ENCODE peak calls at places on chromosomes 6 and 20, in seven cellular contexts. One of them, this sample, is unnamed.

GRCh38 chr20:46031701-46032254 is 2.8 kb downstream of the SLC12A5 start:
- DNase-seq in stomach: peak; percentile 39
- DNase-seq in spleen: no peak
- DNase-seq in NB4: peak; percentile 61
- DNase-seq in adrenal gland: no peak
- DNase-seq in HCT116: no peak
- DNase-seq in transverse colon: no peak
- DNase-seq in this sample: no peak

GRCh38 chr6:44788387-44788981 is 401.0 kb downstream of the CDC5L start:
- DNase-seq in stomach: no peak
- DNase-seq in spleen: no peak
- DNase-seq in NB4: no peak
- DNase-seq in adrenal gland: no peak
- DNase-seq in HCT116: no peak
- DNase-seq in transverse colon: no peak
- DNase-seq in this sample: no peak

GRCh38 chr20:3046677-3047462 is 1.0 kb downstream of the MRPS26 start:
- DNase-seq in stomach: peak; percentile 33
- DNase-seq in spleen: no peak
- DNase-seq in NB4: no peak
- DNase-seq in adrenal gland: no peak
- DNase-seq in HCT116: peak; percentile 34
- DNase-seq in transverse colon: no peak
- DNase-seq in this sample: no peak

GRCh38 chr6:20778917-20779316 is 244.7 kb downstream of the CDKAL1 start:
- DNase-seq in stomach: no peak
- DNase-seq in spleen: no peak
- DNase-seq in NB4: no peak
- DNase-seq in adrenal gland: no peak
- DNase-seq in HCT116: no peak
- DNase-seq in transverse colon: no peak
- DNase-seq in this sample: no peak

GRCh38 chr6:13395272-13396237 is 67.2 kb upstream of the TBC1D7 start:
- DNase-seq in stomach: peak; percentile 92
- DNase-seq in spleen: no peak
- DNase-seq in NB4: peak; percentile 90
- DNase-seq in adrenal gland: peak; percentile 88
- DNase-seq in HCT116: no peak
- DNase-seq in transverse colon: peak; percentile 81
- DNase-seq in this sample: peak; percentile 99

GRCh38 chr20:10654630-10655029 is 19.2 kb downstream of the JAG1 start:
- DNase-seq in stomach: peak; percentile 46
- DNase-seq in spleen: no peak
- DNase-seq in NB4: no peak
- DNase-seq in adrenal gland: no peak
- DNase-seq in HCT116: no peak
- DNase-seq in transverse colon: peak; percentile 47
- DNase-seq in this sample: no peak

GRCh38 chr6:30396833-30397479 is 52.0 kb downstream of the RPP21 start:
- DNase-seq in stomach: peak; percentile 88
- DNase-seq in spleen: peak; percentile 96
- DNase-seq in NB4: peak; percentile 76
- DNase-seq in adrenal gland: peak; percentile 74
- DNase-seq in HCT116: peak; percentile 51
- DNase-seq in transverse colon: peak; percentile 83
- DNase-seq in this sample: peak; percentile 70

GRCh38 chr6:167130712-167131684 is 8.1 kb downstream of the CCR6 start:
- DNase-seq in stomach: no peak
- DNase-seq in spleen: no peak
- DNase-seq in NB4: no peak
- DNase-seq in adrenal gland: no peak
- DNase-seq in HCT116: no peak
- DNase-seq in transverse colon: no peak
- DNase-seq in this sample: no peak

GRCh38 chr6:157223021-157223430 is 100.3 kb downstream of the TMEM242 start:
- DNase-seq in stomach: no peak
- DNase-seq in spleen: peak; percentile 79
- DNase-seq in NB4: peak; percentile 95
- DNase-seq in adrenal gland: no peak
- DNase-seq in HCT116: no peak
- DNase-seq in transverse colon: no peak
- DNase-seq in this sample: no peak

GRCh38 chr6:39934060-39934757 is at the start of gene MOCS1:
- DNase-seq in stomach: peak; percentile 84
- DNase-seq in spleen: peak; percentile 88
- DNase-seq in NB4: no peak
- DNase-seq in adrenal gland: peak; percentile 86
- DNase-seq in HCT116: peak; percentile 32
- DNase-seq in transverse colon: peak; percentile 86
- DNase-seq in this sample: no peak

GRCh38 chr6:141203902-141204575 is 928.7 kb upstream of the GJE1 start:
- DNase-seq in stomach: no peak
- DNase-seq in spleen: no peak
- DNase-seq in NB4: no peak
- DNase-seq in adrenal gland: no peak
- DNase-seq in HCT116: no peak
- DNase-seq in transverse colon: no peak
- DNase-seq in this sample: no peak

GRCh38 chr6:89313006-89313405 is 2.1 kb downstream of the GABRR2 start:
- DNase-seq in stomach: no peak
- DNase-seq in spleen: no peak
- DNase-seq in NB4: no peak
- DNase-seq in adrenal gland: peak; percentile 54
- DNase-seq in HCT116: no peak
- DNase-seq in transverse colon: no peak
- DNase-seq in this sample: no peak

GRCh38 chr6:56760842-56761241 is 118.2 kb upstream of the DST start:
- DNase-seq in stomach: no peak
- DNase-seq in spleen: no peak
- DNase-seq in NB4: peak; percentile 21
- DNase-seq in adrenal gland: no peak
- DNase-seq in HCT116: no peak
- DNase-seq in transverse colon: no peak
- DNase-seq in this sample: no peak

GRCh38 chr20:21376631-21377030 is 20.7 kb downstream of the NKX2-4 start:
- DNase-seq in stomach: no peak
- DNase-seq in spleen: no peak
- DNase-seq in NB4: no peak
- DNase-seq in adrenal gland: no peak
- DNase-seq in HCT116: no peak
- DNase-seq in transverse colon: no peak
- DNase-seq in this sample: no peak

GRCh38 chr6:73610444-73611275 is 43.1 kb downstream of the SLC17A5 start:
- DNase-seq in stomach: no peak
- DNase-seq in spleen: no peak
- DNase-seq in NB4: peak; percentile 55
- DNase-seq in adrenal gland: no peak
- DNase-seq in HCT116: peak; percentile 18
- DNase-seq in transverse colon: no peak
- DNase-seq in this sample: peak; percentile 73

GRCh38 chr20:63060057-63060991 is 53.6 kb upstream of the BHLHE23 start:
- DNase-seq in stomach: no peak
- DNase-seq in spleen: peak; percentile 58
- DNase-seq in NB4: no peak
- DNase-seq in adrenal gland: peak; percentile 31
- DNase-seq in HCT116: no peak
- DNase-seq in transverse colon: no peak
- DNase-seq in this sample: no peak

GRCh38 chr6:148491638-148492210 is 149.1 kb downstream of the SASH1 start:
- DNase-seq in stomach: no peak
- DNase-seq in spleen: no peak
- DNase-seq in NB4: no peak
- DNase-seq in adrenal gland: no peak
- DNase-seq in HCT116: no peak
- DNase-seq in transverse colon: no peak
- DNase-seq in this sample: no peak

GRCh38 chr20:23655551-23656211 is 17.9 kb upstream of the CST3 start:
- DNase-seq in stomach: no peak
- DNase-seq in spleen: peak; percentile 88
- DNase-seq in NB4: peak; percentile 62
- DNase-seq in adrenal gland: peak; percentile 74
- DNase-seq in HCT116: no peak
- DNase-seq in transverse colon: peak; percentile 36
- DNase-seq in this sample: no peak

GRCh38 chr6:9621276-9621675 is 793.6 kb downstream of the TFAP2A start:
- DNase-seq in stomach: no peak
- DNase-seq in spleen: no peak
- DNase-seq in NB4: no peak
- DNase-seq in adrenal gland: no peak
- DNase-seq in HCT116: no peak
- DNase-seq in transverse colon: no peak
- DNase-seq in this sample: no peak

GRCh38 chr6:158819213-158819976 is at the start of gene EZR:
- DNase-seq in stomach: peak; percentile 86
- DNase-seq in spleen: peak; percentile 96
- DNase-seq in NB4: peak; percentile 94
- DNase-seq in adrenal gland: peak; percentile 77
- DNase-seq in HCT116: peak; percentile 73
- DNase-seq in transverse colon: peak; percentile 90
- DNase-seq in this sample: peak; percentile 77
- TF ChIP-seq POLR2A in stomach: no peak
- TF ChIP-seq POLR2A in spleen: peak; percentile 70
- TF ChIP-seq POLR2A in NB4: peak; percentile 90
- TF ChIP-seq POLR2A in adrenal gland: no peak
- TF ChIP-seq POLR2A in HCT116: peak; percentile 80
- TF ChIP-seq POLR2A in transverse colon: peak; percentile 81
- TF ChIP-seq POLR2A in this sample: peak; percentile 66

GRCh38 chr20:49280463-49281058 is 2.7 kb upstream of the ZNFX1 start:
- DNase-seq in stomach: no peak
- DNase-seq in spleen: no peak
- DNase-seq in NB4: peak; percentile 32
- DNase-seq in adrenal gland: no peak
- DNase-seq in HCT116: no peak
- DNase-seq in transverse colon: no peak
- DNase-seq in this sample: no peak
- TF ChIP-seq POLR2A in stomach: no peak
- TF ChIP-seq POLR2A in spleen: no peak
- TF ChIP-seq POLR2A in NB4: no peak
- TF ChIP-seq POLR2A in adrenal gland: no peak
- TF ChIP-seq POLR2A in HCT116: no peak
- TF ChIP-seq POLR2A in transverse colon: no peak
- TF ChIP-seq POLR2A in this sample: peak; percentile 14

DNA sequence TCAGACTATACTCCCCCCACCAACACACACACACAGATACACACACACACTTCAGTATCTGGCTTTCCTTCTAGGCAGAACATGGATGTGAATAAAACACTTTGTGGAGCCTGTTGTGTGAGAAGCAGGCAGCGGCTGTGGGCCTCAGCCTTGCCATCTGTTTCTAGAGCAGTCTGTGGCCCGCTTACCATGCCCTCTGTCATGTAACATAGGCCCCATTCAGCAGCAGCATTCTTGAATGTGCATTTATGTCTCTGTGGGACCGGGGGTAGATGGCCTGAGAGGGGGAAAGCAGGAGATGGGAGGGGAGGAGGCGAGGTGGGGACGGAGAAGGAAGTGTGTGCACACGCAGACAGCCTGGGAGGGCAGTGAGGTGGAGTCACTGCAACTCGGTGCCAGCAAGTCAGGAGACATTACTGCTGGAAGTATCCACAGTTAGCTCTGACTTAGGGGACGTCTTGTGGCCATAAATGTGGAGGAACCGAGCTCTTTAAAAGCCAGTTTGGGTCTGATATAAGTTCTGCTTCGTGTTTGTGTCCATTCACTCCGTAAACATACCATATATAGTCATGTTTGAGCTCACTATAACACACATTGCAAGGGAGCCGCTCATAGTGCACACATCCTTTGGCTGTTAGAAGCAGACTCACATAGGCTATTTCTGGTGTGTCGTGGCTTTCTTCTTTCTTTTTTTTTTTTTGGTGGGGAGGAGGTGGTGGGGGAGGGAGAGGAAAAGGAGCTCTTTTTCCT is 38.5 kb downstream of the RREB1 start:
- DNase-seq in stomach: peak; percentile 76
- DNase-seq in spleen: peak; percentile 85
- DNase-seq in NB4: peak; percentile 95
- DNase-seq in adrenal gland: no peak
- DNase-seq in HCT116: no peak
- DNase-seq in transverse colon: peak; percentile 77
- DNase-seq in this sample: peak; percentile 84
- TF ChIP-seq POLR2A in stomach: no peak
- TF ChIP-seq POLR2A in spleen: no peak
- TF ChIP-seq POLR2A in NB4: peak; percentile 58
- TF ChIP-seq POLR2A in adrenal gland: no peak
- TF ChIP-seq POLR2A in HCT116: no peak
- TF ChIP-seq POLR2A in transverse colon: peak; percentile 57
- TF ChIP-seq POLR2A in this sample: peak; percentile 80

GRCh38 chr6:90468080-90468479 is 118.8 kb downstream of the MAP3K7 start:
- DNase-seq in stomach: no peak
- DNase-seq in spleen: no peak
- DNase-seq in NB4: no peak
- DNase-seq in adrenal gland: no peak
- DNase-seq in HCT116: no peak
- DNase-seq in transverse colon: no peak
- DNase-seq in this sample: peak; percentile 39

GRCh38 chr6:90471297-90471696 is 115.6 kb downstream of the MAP3K7 start:
- DNase-seq in stomach: no peak
- DNase-seq in spleen: no peak
- DNase-seq in NB4: no peak
- DNase-seq in adrenal gland: no peak
- DNase-seq in HCT116: no peak
- DNase-seq in transverse colon: no peak
- DNase-seq in this sample: no peak

GRCh38 chr6:90468859-90469258 is 118.0 kb downstream of the MAP3K7 start:
- DNase-seq in stomach: no peak
- DNase-seq in spleen: no peak
- DNase-seq in NB4: no peak
- DNase-seq in adrenal gland: no peak
- DNase-seq in HCT116: no peak
- DNase-seq in transverse colon: no peak
- DNase-seq in this sample: no peak

GRCh38 chr6:90467546-90467945 is 119.3 kb downstream of the MAP3K7 start:
- DNase-seq in stomach: no peak
- DNase-seq in spleen: no peak
- DNase-seq in NB4: no peak
- DNase-seq in adrenal gland: no peak
- DNase-seq in HCT116: no peak
- DNase-seq in transverse colon: no peak
- DNase-seq in this sample: no peak

GRCh38 chr6:90469906-90470305 is 117.0 kb downstream of the MAP3K7 start:
- DNase-seq in stomach: no peak
- DNase-seq in spleen: no peak
- DNase-seq in NB4: no peak
- DNase-seq in adrenal gland: no peak
- DNase-seq in HCT116: no peak
- DNase-seq in transverse colon: no peak
- DNase-seq in this sample: no peak
- TF ChIP-seq POLR2A in stomach: no peak
- TF ChIP-seq POLR2A in spleen: no peak
- TF ChIP-seq POLR2A in NB4: no peak
- TF ChIP-seq POLR2A in adrenal gland: no peak
- TF ChIP-seq POLR2A in HCT116: no peak
- TF ChIP-seq POLR2A in transverse colon: no peak
- TF ChIP-seq POLR2A in this sample: no peak

GRCh38 chr6:17280552-17281090 is 540 bp upstream of the RBM24 start:
- DNase-seq in stomach: peak; percentile 30
- DNase-seq in spleen: peak; percentile 74
- DNase-seq in NB4: no peak
- DNase-seq in adrenal gland: no peak
- DNase-seq in HCT116: no peak
- DNase-seq in transverse colon: peak; percentile 38
- DNase-seq in this sample: no peak
- TF ChIP-seq POLR2A in stomach: no peak
- TF ChIP-seq POLR2A in spleen: no peak
- TF ChIP-seq POLR2A in NB4: no peak
- TF ChIP-seq POLR2A in adrenal gland: no peak
- TF ChIP-seq POLR2A in HCT116: no peak
- TF ChIP-seq POLR2A in transverse colon: no peak
- TF ChIP-seq POLR2A in this sample: no peak

This sample was measured in erythroblast.